ENCODE peak calls at places on chromosomes 13 and 19, in nine cellular contexts. Y, B, L, T, W, C, U, X and A are unnamed samples.

GRCh38 chr13:80168089-80168850 is 172.7 kb downstream of the SPRY2 start:
- DNase-seq in Y (no peak), B (no peak), L (peak), T (no peak), W (no peak), C (no peak), U (no peak), X (no peak), A (peak)

GRCh38 chr19:6828306-6828697 is 55.8 kb downstream of the VAV1 start:
- DNase-seq in Y (peak), B (no peak), L (no peak), T (no peak), W (no peak), C (no peak), U (no peak), X (no peak), A (no peak)

GRCh38 chr13:36736119-36736726 is 62.4 kb downstream of the SERTM1 start:
- DNase-seq in Y (peak), B (peak), L (peak), T (peak), W (no peak), C (no peak), U (no peak), X (peak), A (peak)

GRCh38 chr13:99540530-99540929 is 39.3 kb downstream of the TM9SF2 start:
- DNase-seq in Y (no peak), B (no peak), L (no peak), T (no peak), W (no peak), C (no peak), U (no peak), X (no peak), A (no peak)

GRCh38 chr19:11539495-11540365 is 1.1 kb downstream of the CNN1 start:
- DNase-seq in Y (no peak), B (no peak), L (peak), T (no peak), W (no peak), C (no peak), U (no peak), X (no peak), A (no peak)

GRCh38 chr13:47903836-47904235 is 97.2 kb downstream of the SUCLA2 start:
- DNase-seq in Y (no peak), B (no peak), L (no peak), T (no peak), W (no peak), C (no peak), U (no peak), X (no peak), A (no peak)

GRCh38 chr13:89375839-89376238 is 1704.7 kb downstream of the SLITRK5 start:
- DNase-seq in Y (no peak), B (no peak), L (no peak), T (no peak), W (no peak), C (no peak), U (no peak), X (no peak), A (no peak)

GRCh38 chr13:103134271-103134670 is 68.1 kb upstream of the SLC10A2 start:
- DNase-seq in Y (no peak), B (no peak), L (no peak), T (no peak), W (no peak), C (no peak), U (no peak), X (no peak), A (no peak)

GRCh38 chr19:49415102-49415809 is 8.0 kb downstream of the PTH2 start:
- DNase-seq in Y (no peak), B (no peak), L (peak), T (no peak), W (no peak), C (no peak), U (no peak), X (no peak), A (no peak)

GRCh38 chr19:16420781-16421386 is 50.9 kb downstream of the EPS15L1 start:
- DNase-seq in Y (no peak), B (no peak), L (no peak), T (no peak), W (no peak), C (peak), U (no peak), X (no peak), A (no peak)

GRCh38 chr19:1250374-1251232 is 2.2 kb downstream of the MIDN start:
- DNase-seq in Y (peak), B (peak), L (peak), T (peak), W (no peak), C (peak), U (no peak), X (no peak), A (no peak)

GRCh38 chr19:13056052-13056660 is 46.5 kb downstream of the LYL1 start:
- DNase-seq in Y (no peak), B (no peak), L (no peak), T (no peak), W (no peak), C (peak), U (no peak), X (peak), A (no peak)

GRCh38 chr19:1748115-1748702 is 5.1 kb upstream of the ONECUT3 start:
- DNase-seq in Y (no peak), B (no peak), L (no peak), T (no peak), W (no peak), C (no peak), U (no peak), X (no peak), A (no peak)

GRCh38 chr13:29501674-29502073 is 93.8 kb downstream of the SLC7A1 start:
- DNase-seq in Y (no peak), B (no peak), L (no peak), T (no peak), W (no peak), C (no peak), U (no peak), X (no peak), A (no peak)

GRCh38 chr19:6707011-6707657 is 13.3 kb downstream of the C3 start:
- DNase-seq in Y (no peak), B (no peak), L (no peak), T (no peak), W (no peak), C (no peak), U (no peak), X (no peak), A (no peak)